ENCODE peak calls at places on chromosome 20, in six cellular contexts. J is T-helper 1 cell; Y is colonic mucosa; G is CD8-positive, alpha-beta T cell; T is putamen; I is WTC11. S is an unnamed sample.

GRCh38 chr20:36091561-36092423 is 62.7 kb upstream of the EPB41L1 start:
- DNase-seq in J (no peak), Y (no peak), G (no peak), T (no peak), I (peak), S (no peak)

GRCh38 chr20:53427951-53428350 is 165.7 kb downstream of the ZNF217 start:
- DNase-seq in J (no peak), Y (no peak), G (no peak), T (no peak), I (no peak), S (peak)

GRCh38 chr20:48921883-48922867 is 664 bp downstream of the ARFGEF2 start:
- DNase-seq in J (no peak), Y (peak), G (no peak), T (no peak), I (peak), S (peak)

GRCh38 chr20:64003970-64004725 is 23.2 kb downstream of the PRPF6 start:
- DNase-seq in J (no peak), Y (no peak), G (no peak), T (no peak), I (no peak), S (peak)

GRCh38 chr20:37994512-37994911 is 38.7 kb downstream of the TTI1 start:
- DNase-seq in J (no peak), Y (no peak), G (no peak), T (no peak), I (no peak), S (peak)

GRCh38 chr20:58233881-58234528 is 5.6 kb upstream of the ANKRD60 start:
- DNase-seq in J (peak), Y (peak), G (no peak), T (no peak), I (peak), S (no peak)

GRCh38 chr20:1918766-1919165 is 23.6 kb downstream of the SIRPA start:
- DNase-seq in J (no peak), Y (no peak), G (no peak), T (no peak), I (no peak), S (no peak)

GRCh38 chr20:60535211-60535610 is 577.0 kb downstream of the CDH26 start:
- DNase-seq in J (no peak), Y (no peak), G (no peak), T (no peak), I (no peak), S (no peak)

GRCh38 chr20:49505518-49505917 is 23.1 kb upstream of the KCNB1 start:
- DNase-seq in J (no peak), Y (no peak), G (no peak), T (peak), I (peak), S (peak)

GRCh38 chr20:21523895-21524294 is 10.0 kb upstream of the NKX2-2 start:
- DNase-seq in J (no peak), Y (no peak), G (no peak), T (no peak), I (no peak), S (no peak)

GRCh38 chr20:20480689-20481088 is 112.8 kb downstream of the INSM1 start:
- DNase-seq in J (no peak), Y (no peak), G (no peak), T (no peak), I (no peak), S (peak)

GRCh38 chr20:12970372-12970821 is 38.4 kb upstream of the SPTLC3 start:
- DNase-seq in J (no peak), Y (no peak), G (no peak), T (no peak), I (no peak), S (peak)

GRCh38 chr20:19922716-19923115 is 94.4 kb upstream of the NAA20 start:
- DNase-seq in J (no peak), Y (no peak), G (no peak), T (no peak), I (no peak), S (no peak)

GRCh38 chr20:37202267-37202943 is 23.1 kb upstream of the MROH8 start:
- DNase-seq in J (no peak), Y (peak), G (peak), T (no peak), I (peak), S (peak)

GRCh38 chr20:50120935-50121693 is 8.2 kb upstream of the UBE2V1 start:
- DNase-seq in J (peak), Y (peak), G (peak), T (peak), I (peak), S (no peak)

GRCh38 chr20:56634307-56634706 is 5.2 kb downstream of the TFAP2C start:
- DNase-seq in J (no peak), Y (no peak), G (no peak), T (no peak), I (no peak), S (no peak)

GRCh38 chr20:17798601-17799000 is 98.8 kb downstream of the BANF2 start:
- DNase-seq in J (no peak), Y (no peak), G (no peak), T (no peak), I (no peak), S (no peak)

GRCh38 chr20:4041748-4042411 is 26.5 kb upstream of the RNF24 start:
- DNase-seq in J (no peak), Y (peak), G (no peak), T (peak), I (no peak), S (peak)

GRCh38 chr20:37267684-37268313 is 6.2 kb upstream of the GHRH start:
- DNase-seq in J (no peak), Y (no peak), G (no peak), T (peak), I (peak), S (no peak)

GRCh38 chr20:32336918-32337347 is 21.2 kb upstream of the ASXL1 start:
- DNase-seq in J (no peak), Y (no peak), G (no peak), T (no peak), I (no peak), S (no peak)

GRCh38 chr20:53926428-53927028 is 143.9 kb downstream of the BCAS1 start:
- DNase-seq in J (no peak), Y (peak), G (no peak), T (no peak), I (no peak), S (peak)

GRCh38 chr20:15446373-15446772 is 1109.0 kb upstream of the FLRT3 start:
- DNase-seq in J (no peak), Y (no peak), G (no peak), T (no peak), I (no peak), S (no peak)

GRCh38 chr20:15113374-15113773 is 776.0 kb upstream of the FLRT3 start:
- DNase-seq in J (no peak), Y (no peak), G (no peak), T (peak), I (no peak), S (no peak)

GRCh38 chr20:37948956-37949355 is 46.0 kb downstream of the VSTM2L start:
- DNase-seq in J (no peak), Y (no peak), G (no peak), T (no peak), I (no peak), S (no peak)

GRCh38 chr20:31562241-31562640 is 42.8 kb upstream of the ID1 start:
- DNase-seq in J (no peak), Y (no peak), G (no peak), T (no peak), I (no peak), S (no peak)

GRCh38 chr20:54208492-54209044 is 681 bp downstream of the PFDN4 start:
- DNase-seq in J (no peak), Y (no peak), G (no peak), T (no peak), I (no peak), S (peak)

GRCh38 chr20:64239449-64240242 is 15.9 kb upstream of the PCMTD2 start:
- DNase-seq in J (no peak), Y (no peak), G (no peak), T (no peak), I (no peak), S (no peak)